ENCODE peak calls at places on chromosomes 4 and X, in eight cellular contexts. V is upper lobe of right lung; Z is fibroblast of the conjunctiva; U is hepatic stellate cell; K is stimulated activated CD4-positive, alpha-beta T cell treated with anti-CD3 and anti-CD28 coated beads, Interleukin-2, amount 100 ng/mL, for 48 hours; H is RPMI8226; F is HTR-8/SVneo; X is A549. Q is an unnamed sample.

GRCh38 chr4:123990310-123990709 is 593.7 kb downstream of the SPRY1 start:
- DNase-seq in V (no peak), Z (no peak), U (no peak), K (no peak), H (no peak), F (no peak), X (no peak), Q (no peak)

GRCh38 chrX:51891821-51892551 is 1.4 kb upstream of the MAGED1 start:
- DNase-seq in V (no peak), Z (peak), U (no peak), K (no peak), H (no peak), F (no peak), X (no peak), Q (no peak)

GRCh38 chr4:3411676-3412075 is 30.1 kb upstream of the HGFAC start:
- DNase-seq in V (peak), Z (no peak), U (no peak), K (no peak), H (no peak), F (no peak), X (no peak), Q (no peak)

GRCh38 chr4:182582245-182582644 is 334.9 kb downstream of the DCTD start:
- DNase-seq in V (no peak), Z (no peak), U (no peak), K (no peak), H (no peak), F (no peak), X (no peak), Q (no peak)

GRCh38 chrX:33298622-33299021 is 87.3 kb upstream of the DMD start:
- DNase-seq in V (no peak), Z (no peak), U (no peak), K (no peak), H (no peak), F (no peak), X (no peak), Q (no peak)

GRCh38 chrX:23292979-23293651 is 41.5 kb upstream of the PTCHD1 start:
- DNase-seq in V (no peak), Z (no peak), U (no peak), K (no peak), H (no peak), F (no peak), X (no peak), Q (no peak)

GRCh38 chr4:37243061-37243460 is 1.5 kb upstream of the NWD2 start:
- DNase-seq in V (no peak), Z (no peak), U (no peak), K (no peak), H (no peak), F (no peak), X (no peak), Q (no peak)

GRCh38 chr4:162272215-162272614 is 108.4 kb upstream of the FSTL5 start:
- DNase-seq in V (no peak), Z (no peak), U (no peak), K (no peak), H (no peak), F (no peak), X (no peak), Q (no peak)

GRCh38 chrX:29662759-29663503 is 552.4 kb upstream of the MAGEB2 start:
- DNase-seq in V (no peak), Z (peak), U (peak), K (no peak), H (no peak), F (peak), X (peak), Q (peak)

GRCh38 chr4:161629694-161630441 is 533.9 kb downstream of the FSTL5 start:
- DNase-seq in V (no peak), Z (no peak), U (no peak), K (no peak), H (no peak), F (peak), X (no peak), Q (no peak)

GRCh38 chr4:173191623-173192041 is 23.0 kb downstream of the GALNT7 start:
- DNase-seq in V (no peak), Z (no peak), U (no peak), K (no peak), H (no peak), F (no peak), X (peak), Q (no peak)

GRCh38 chr4:185730387-185730786 is 81.6 kb downstream of the SORBS2 start:
- DNase-seq in V (no peak), Z (no peak), U (no peak), K (no peak), H (peak), F (peak), X (peak), Q (no peak)

GRCh38 chr4:40418430-40419230 is 83.5 kb downstream of the CHRNA9 start:
- DNase-seq in V (no peak), Z (no peak), U (no peak), K (no peak), H (no peak), F (no peak), X (peak), Q (no peak)

GRCh38 chr4:86506591-86506990 is 87.5 kb upstream of the PTPN13 start:
- DNase-seq in V (no peak), Z (no peak), U (no peak), K (no peak), H (no peak), F (no peak), X (no peak), Q (no peak)

GRCh38 chr4:54227261-54228063 is 1.6 kb upstream of the PDGFRA start:
- DNase-seq in V (no peak), Z (no peak), U (peak), K (no peak), H (no peak), F (peak), X (peak), Q (peak)

GRCh38 chrX:40153335-40154221 is 55.8 kb upstream of the BCOR start:
- DNase-seq in V (peak), Z (no peak), U (no peak), K (no peak), H (peak), F (no peak), X (peak), Q (no peak)

GRCh38 chr4:7772708-7773385 is 166.8 kb downstream of the AFAP1 start:
- DNase-seq in V (peak), Z (no peak), U (peak), K (no peak), H (no peak), F (no peak), X (no peak), Q (no peak)

GRCh38 chr4:3834186-3834920 is 68.2 kb downstream of the ADRA2C start:
- DNase-seq in V (no peak), Z (no peak), U (no peak), K (no peak), H (no peak), F (no peak), X (no peak), Q (no peak)

GRCh38 chr4:151753056-151753455 is 7.8 kb downstream of the GATB start:
- DNase-seq in V (no peak), Z (no peak), U (no peak), K (no peak), H (no peak), F (peak), X (no peak), Q (no peak)

GRCh38 chr4:186999676-187000075 is 276.0 kb upstream of the FAT1 start:
- DNase-seq in V (no peak), Z (no peak), U (no peak), K (no peak), H (no peak), F (no peak), X (no peak), Q (no peak)

GRCh38 chr4:56080384-56080783 is 131.6 kb downstream of the CEP135 start:
- DNase-seq in V (no peak), Z (no peak), U (no peak), K (no peak), H (no peak), F (no peak), X (no peak), Q (no peak)

GRCh38 chr4:122100508-122100907 is 51.6 kb upstream of the BLTP1 start:
- DNase-seq in V (no peak), Z (no peak), U (no peak), K (no peak), H (no peak), F (no peak), X (no peak), Q (no peak)

GRCh38 chr4:8086751-8087445 is 71.7 kb downstream of the ABLIM2 start:
- DNase-seq in V (no peak), Z (no peak), U (no peak), K (no peak), H (no peak), F (no peak), X (no peak), Q (no peak)

GRCh38 chrX:2489446-2490445 is 11.0 kb downstream of the DHRSX start:
- DNase-seq in V (no peak), Z (no peak), U (no peak), K (no peak), H (no peak), F (no peak), X (no peak), Q (no peak)

GRCh38 chrX:109252789-109253188 is 229.1 kb downstream of the GUCY2F start:
- DNase-seq in V (no peak), Z (no peak), U (no peak), K (no peak), H (no peak), F (no peak), X (no peak), Q (no peak)

GRCh38 chr4:34486964-34487363 is 1757.3 kb downstream of the ARAP2 start:
- DNase-seq in V (no peak), Z (no peak), U (no peak), K (no peak), H (peak), F (no peak), X (no peak), Q (no peak)

GRCh38 chr4:118076958-118077766 is 42.9 kb downstream of the NDST3 start:
- DNase-seq in V (no peak), Z (peak), U (peak), K (no peak), H (peak), F (no peak), X (peak), Q (no peak)